ENCODE peak calls at places on chromosomes 3 and 15, in six cellular contexts. D, M, V, U, F and O are unnamed samples. For H3K4me1, the result is how much of the 10 kb centered on the place peaks cover.

GRCh38 chr3:48403533-48404439 is 26.1 kb downstream of the PLXNB1 start:
- DNase-seq in D (peak), M (peak), V (no peak), U (peak), F (no peak), O (no peak)

GRCh38 chr3:50817756-50818518 is 143.2 kb downstream of the DOCK3 start:
- DNase-seq in D (no peak), M (no peak), V (no peak), U (no peak), F (no peak), O (no peak)

GRCh38 chr3:41715376-41715775 is 246.5 kb downstream of the ULK4 start:
- DNase-seq in D (no peak), M (no peak), V (no peak), U (no peak), F (no peak), O (no peak)

GRCh38 chr3:98733055-98733777 is 29.9 kb upstream of the ST3GAL6 start:
- DNase-seq in D (peak), M (peak), V (peak), U (peak), F (peak), O (peak)

GRCh38 chr3:39279745-39280517 is at the start of gene CX3CR1:
- DNase-seq in D (no peak), M (no peak), V (no peak), U (no peak), F (no peak), O (no peak)

GRCh38 chr15:65862682-65863081 is 6.6 kb upstream of the RAB11A start:
- DNase-seq in D (no peak), M (no peak), V (peak), U (peak), F (peak), O (no peak)

GRCh38 chr3:179474480-179474879 is 23.2 kb upstream of the GNB4 start:
- DNase-seq in D (no peak), M (no peak), V (no peak), U (no peak), F (no peak), O (no peak)

GRCh38 chr3:97831140-97831539 is 9.3 kb downstream of the CRYBG3 start:
- DNase-seq in D (no peak), M (no peak), V (no peak), U (no peak), F (no peak), O (no peak)

GRCh38 chr15:99963096-99963825 is 230.0 kb upstream of the LYSMD4 start:
- DNase-seq in D (peak), M (peak), V (peak), U (no peak), F (no peak), O (peak)

GRCh38 chr3:175240928-175241327 is 381.8 kb downstream of the NAALADL2 start:
- DNase-seq in D (no peak), M (no peak), V (no peak), U (no peak), F (no peak), O (no peak)

DNA sequence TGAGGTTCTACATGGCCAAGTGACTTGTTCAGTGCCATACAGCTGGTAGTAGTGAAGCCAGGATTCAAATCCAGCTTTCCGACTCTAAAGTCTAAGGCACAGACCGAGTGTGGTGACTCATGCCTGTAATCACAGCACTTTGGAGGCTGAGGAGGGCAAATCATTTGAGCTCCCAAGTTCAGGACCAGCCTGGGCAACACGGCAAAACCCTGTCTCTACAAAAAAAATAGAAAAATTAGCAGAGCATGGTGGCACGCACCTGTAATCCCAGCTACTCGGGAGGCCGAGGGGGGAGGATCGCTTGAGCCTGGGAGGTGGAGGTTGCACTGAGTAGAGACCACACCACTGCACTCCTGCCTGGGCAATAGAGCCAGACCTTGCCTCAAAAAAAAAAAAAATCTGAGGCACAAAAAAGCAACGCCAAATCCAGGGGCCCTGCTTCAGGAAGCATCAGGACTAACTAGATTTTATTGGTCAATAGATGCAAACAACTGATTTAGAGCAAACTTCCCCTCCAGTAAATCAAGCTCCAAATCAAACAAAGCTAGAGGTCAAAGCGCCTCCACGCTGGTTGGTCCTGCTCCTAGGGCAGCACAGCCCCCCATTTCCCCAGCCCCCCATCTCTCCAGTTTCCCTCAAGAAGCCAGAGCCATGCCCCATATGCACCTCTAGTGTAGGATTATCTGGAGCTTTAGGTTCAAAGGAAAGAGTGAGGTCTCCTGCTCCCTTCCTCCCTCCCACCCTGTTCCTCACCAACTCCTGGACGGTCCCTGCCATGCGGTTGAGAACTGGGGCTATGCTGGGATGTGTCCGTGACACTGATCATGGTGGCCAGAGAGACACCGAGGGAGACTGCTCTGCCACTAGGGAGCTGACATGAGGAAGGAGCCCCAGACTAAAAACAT is 2.9 kb upstream of the TNK2 start:
- DNase-seq in D (no peak), M (peak), V (peak), U (no peak), F (no peak), O (no peak)
- H3K4me1 ChIP-seq in D (under half), M (half or more), V (under half), U (half or more), F (under half), O (under half)

GRCh38 chr3:149538371-149538770 is 63.9 kb downstream of the TM4SF4 start:
- DNase-seq in D (no peak), M (no peak), V (no peak), U (no peak), F (no peak), O (no peak)

GRCh38 chr3:149541091-149541491 is 66.6 kb downstream of the TM4SF4 start:
- DNase-seq in D (no peak), M (no peak), V (peak), U (no peak), F (no peak), O (peak)

GRCh38 chr3:149539491-149539890 is 65.0 kb downstream of the TM4SF4 start:
- DNase-seq in D (no peak), M (no peak), V (no peak), U (no peak), F (no peak), O (peak)

GRCh38 chr3:149547413-149547812 is 72.9 kb downstream of the TM4SF4 start:
- DNase-seq in D (peak), M (peak), V (peak), U (no peak), F (peak), O (no peak)

GRCh38 chr3:149542375-149543312 is 68.1 kb downstream of the TM4SF4 start:
- DNase-seq in D (no peak), M (no peak), V (peak), U (no peak), F (no peak), O (no peak)
- H3K4me1 ChIP-seq in D (under half), M (half or more), V (half or more), U (half or more), F (under half), O (under half)

DNA sequence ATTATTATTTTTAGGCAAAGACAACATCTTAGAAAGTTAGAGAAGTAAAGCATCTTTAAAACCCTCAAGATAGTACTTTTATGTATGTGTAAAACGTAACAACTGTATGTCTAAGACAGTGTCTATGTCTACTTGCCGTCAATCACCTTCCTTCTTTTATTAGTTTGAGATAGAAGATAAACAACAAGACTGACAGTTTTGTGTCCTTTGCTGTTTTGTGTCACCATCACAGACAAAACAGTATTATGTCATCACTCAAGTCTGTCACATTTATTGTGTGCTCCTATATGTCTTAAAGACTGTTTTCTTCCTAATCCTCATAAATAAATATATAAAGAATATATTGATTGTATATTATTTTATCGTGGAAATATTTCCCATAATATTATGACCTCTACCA is 908.3 kb downstream of the CADM2 start:
- DNase-seq in D (no peak), M (no peak), V (no peak), U (no peak), F (no peak), O (no peak)
- H3K4me1 ChIP-seq in D (under half), M (under half), V (under half), U (under half), F (under half), O (under half)

DNA sequence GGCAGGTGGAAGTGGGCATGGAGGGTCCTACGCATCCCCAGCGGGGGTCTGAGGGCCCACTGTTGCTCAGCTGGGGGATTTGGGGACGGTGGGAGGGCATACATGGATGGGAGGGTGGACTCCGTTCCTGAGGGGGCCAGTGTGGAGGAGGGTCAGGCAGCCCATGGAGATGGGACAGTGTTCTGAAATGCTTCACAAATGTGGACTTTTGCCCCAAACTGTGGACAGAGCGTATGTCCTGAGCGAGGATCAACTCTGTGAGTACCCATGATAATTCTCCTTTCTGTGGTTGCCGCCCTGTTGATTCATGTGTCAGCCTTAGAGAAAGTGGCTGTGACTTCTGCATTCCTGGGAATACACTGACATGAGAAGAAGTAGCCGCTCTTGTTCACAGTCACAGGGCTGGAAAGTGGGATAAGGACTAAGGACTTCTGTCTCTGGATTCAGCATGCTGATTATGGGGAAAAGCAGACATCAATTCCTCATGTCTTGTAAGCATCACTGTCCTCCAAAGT is 33.4 kb downstream of the SMAD3 start:
- DNase-seq in D (no peak), M (no peak), V (peak), U (no peak), F (no peak), O (no peak)
- H3K4me1 ChIP-seq in D (under half), M (under half), V (half or more), U (half or more), F (under half), O (under half)

GRCh38 chr3:15319127-15319526 is 13.3 kb downstream of the SH3BP5 start:
- DNase-seq in D (no peak), M (no peak), V (no peak), U (no peak), F (no peak), O (no peak)
- H3K4me1 ChIP-seq in D (under half), M (half or more), V (half or more), U (half or more), F (under half), O (half or more)

GRCh38 chr3:69896095-69896494 is 103.4 kb upstream of the SAMMSON start:
- DNase-seq in D (no peak), M (no peak), V (no peak), U (no peak), F (no peak), O (no peak)
- H3K4me1 ChIP-seq in D (under half), M (under half), V (under half), U (under half), F (under half), O (under half)

GRCh38 chr3:170750478-170750830 is 119.5 kb downstream of the RPL22L1 start:
- DNase-seq in D (no peak), M (no peak), V (no peak), U (no peak), F (no peak), O (no peak)
- H3K4me1 ChIP-seq in D (under half), M (half or more), V (half or more), U (under half), F (under half), O (half or more)

GRCh38 chr3:146142757-146143156 is 18.2 kb downstream of the PLOD2 start:
- DNase-seq in D (no peak), M (no peak), V (peak), U (no peak), F (no peak), O (peak)

GRCh38 chr3:146134348-146135117 is 26.5 kb downstream of the PLOD2 start:
- DNase-seq in D (no peak), M (no peak), V (peak), U (no peak), F (no peak), O (peak)

GRCh38 chr3:146139586-146140110 is 21.3 kb downstream of the PLOD2 start:
- DNase-seq in D (no peak), M (no peak), V (peak), U (no peak), F (no peak), O (no peak)

GRCh38 chr3:146136647-146137046 is 24.3 kb downstream of the PLOD2 start:
- DNase-seq in D (no peak), M (no peak), V (no peak), U (no peak), F (no peak), O (no peak)

GRCh38 chr3:146138904-146139303 is 22.1 kb downstream of the PLOD2 start:
- DNase-seq in D (no peak), M (no peak), V (peak), U (no peak), F (no peak), O (no peak)
- H3K4me1 ChIP-seq in D (under half), M (half or more), V (half or more), U (half or more), F (under half), O (half or more)

GRCh38 chr3:196803891-196804468 is 63.7 kb upstream of the SENP5 start:
- DNase-seq in D (no peak), M (no peak), V (no peak), U (no peak), F (no peak), O (no peak)

GRCh38 chr3:196796317-196796716 is 56.7 kb downstream of the PAK2 start:
- DNase-seq in D (no peak), M (no peak), V (no peak), U (no peak), F (no peak), O (no peak)

GRCh38 chr3:196804775-196805174 is 62.9 kb upstream of the SENP5 start:
- DNase-seq in D (no peak), M (no peak), V (no peak), U (no peak), F (no peak), O (no peak)

GRCh38 chr3:196800742-196801141 is 61.1 kb downstream of the PAK2 start:
- DNase-seq in D (no peak), M (no peak), V (no peak), U (no peak), F (no peak), O (no peak)
- H3K4me1 ChIP-seq in D (under half), M (under half), V (under half), U (under half), F (under half), O (under half)

DNA sequence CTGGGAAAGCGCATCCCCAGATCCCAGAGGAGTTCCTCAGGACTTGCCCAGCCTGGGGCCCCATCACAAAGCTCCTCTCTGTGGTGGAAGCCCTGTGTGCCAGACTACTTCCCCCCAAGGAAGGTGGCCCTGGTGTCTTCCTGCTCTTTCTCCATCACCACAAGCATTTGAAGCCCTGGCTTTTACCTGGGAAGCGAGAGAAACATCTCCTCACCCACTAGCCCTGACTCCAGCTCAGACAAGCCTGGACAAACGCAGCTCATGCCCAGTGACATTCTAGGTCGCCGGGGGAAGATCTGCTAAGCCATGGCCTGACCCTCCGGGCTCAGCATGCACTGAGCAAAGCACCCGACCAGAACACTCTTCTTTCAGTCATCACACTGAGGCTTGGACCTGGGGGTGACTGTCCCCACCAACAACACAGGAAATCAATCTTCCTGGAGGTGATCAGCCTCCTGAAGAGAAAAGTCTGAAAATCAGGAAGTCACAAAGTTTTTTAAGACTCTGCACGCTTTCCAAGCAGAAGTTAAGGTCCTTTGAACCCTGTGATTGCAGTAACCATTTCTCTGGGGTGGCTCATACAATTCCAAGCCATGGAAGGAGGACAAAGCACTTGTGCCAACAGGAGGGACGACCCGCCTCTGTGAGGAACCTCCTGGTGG is 40.8 kb downstream of the KLHL25 start:
- DNase-seq in D (no peak), M (peak), V (no peak), U (no peak), F (no peak), O (no peak)
- H3K4me1 ChIP-seq in D (under half), M (under half), V (under half), U (half or more), F (under half), O (half or more)